ENCODE peak calls at places on chromosomes 7 and 10, in four cellular contexts. D is astrocyte, B is fibroblast of lung, N is H9. V is an unnamed sample.

GRCh38 chr10:63917363-63917762 is 396.2 kb downstream of the REEP3 start:
- DNase-seq in N (no peak), B (no peak), D (no peak), V (peak; percentile 24)

GRCh38 chr10:93152136-93152535 is 78.4 kb downstream of the CYP26A1 start:
- DNase-seq in B (peak; percentile 88), D (peak; percentile 85), N (no peak), V (no peak)

GRCh38 chr10:114995468-114995867 is 57.5 kb downstream of the TRUB1 start:
- DNase-seq in B (peak; percentile 77), N (no peak), D (peak; percentile 59), V (no peak)

GRCh38 chr7:104914427-104914826 is 99.6 kb upstream of the KMT2E start:
- DNase-seq in B (no peak), N (no peak), D (no peak), V (no peak)

GRCh38 chr7:115805458-115805857 is 225.1 kb downstream of the TFEC start:
- DNase-seq in N (no peak), B (peak; percentile 12), D (peak; percentile 4), V (no peak)

GRCh38 chr10:114084225-114084624 is 40.6 kb downstream of the ADRB1 start:
- DNase-seq in B (no peak), D (no peak), N (no peak), V (no peak)

GRCh38 chr7:54956021-54956420 is 62.8 kb upstream of the EGFR start:
- DNase-seq in B (no peak), D (no peak), N (no peak), V (no peak)

GRCh38 chr7:77831481-77831880 is 32.9 kb downstream of the PHTF2 start:
- DNase-seq in B (no peak), D (no peak), N (no peak), V (no peak)

GRCh38 chr7:68321076-68321639 is 1277.1 kb upstream of the AUTS2 start:
- DNase-seq in D (peak; percentile 29), B (peak; percentile 33), N (no peak), V (peak; percentile 9)

GRCh38 chr7:111914287-111914686 is 291.9 kb downstream of the DOCK4 start:
- DNase-seq in B (no peak), D (no peak), N (no peak), V (no peak)

GRCh38 chr7:110803602-110804143 is 287.3 kb upstream of the LRRN3 start:
- DNase-seq in B (no peak), N (no peak), D (no peak), V (no peak)

GRCh38 chr7:12287886-12288285 is 76.8 kb downstream of the TMEM106B start:
- DNase-seq in D (no peak), B (no peak), N (no peak), V (no peak)

GRCh38 chr7:2138146-2138765 is 94.5 kb downstream of the MAD1L1 start:
- DNase-seq in D (no peak), B (no peak), N (no peak), V (no peak)

GRCh38 chr7:41298343-41298875 is 404.5 kb downstream of the INHBA start:
- DNase-seq in B (no peak), D (no peak), N (no peak), V (no peak)

GRCh38 chr7:5231811-5232484 is 41.9 kb downstream of the WIPI2 start:
- DNase-seq in D (no peak), B (no peak), N (no peak), V (no peak)

GRCh38 chr10:62582098-62582705 is 208.0 kb downstream of the ZNF365 start:
- DNase-seq in D (peak; percentile 92), B (peak; percentile 93), N (no peak), V (no peak)

GRCh38 chr10:88209837-88210552 is 346.6 kb downstream of the PTEN start:
- DNase-seq in N (no peak), D (no peak), B (no peak), V (no peak)

GRCh38 chr10:131818510-131819234 is 82.1 kb upstream of the PPP2R2D start:
- DNase-seq in B (no peak), N (no peak), D (no peak), V (no peak)

GRCh38 chr10:79982486-79982800 is 33.5 kb upstream of the SFTPD start:
- DNase-seq in D (no peak), B (peak; percentile 4), N (no peak), V (no peak)

GRCh38 chr10:31460242-31460641 is 141.2 kb downstream of the ZEB1 start:
- DNase-seq in B (peak; percentile 15), N (no peak), D (peak; percentile 10), V (no peak)

GRCh38 chr7:35647171-35647574 is 47.8 kb downstream of the HERPUD2 start:
- DNase-seq in N (peak; percentile 46), D (no peak), B (no peak), V (peak; percentile 74)

GRCh38 chr10:110802551-110803238 is 69.0 kb upstream of the PDCD4 start:
- DNase-seq in N (no peak), D (peak; percentile 94), B (peak; percentile 95), V (no peak)

GRCh38 chr10:131790021-131790420 is 110.8 kb upstream of the PPP2R2D start:
- DNase-seq in D (no peak), B (no peak), N (peak; percentile 45), V (no peak)

GRCh38 chr7:91836065-91836368 is 44.5 kb downstream of the MTERF1 start:
- DNase-seq in N (no peak), B (peak; percentile 58), D (peak; percentile 33), V (no peak)

GRCh38 chr10:124526621-124527267 is 65.1 kb downstream of the LHPP start:
- DNase-seq in N (no peak), B (no peak), D (no peak), V (no peak)

GRCh38 chr10:124525751-124526600 is 64.4 kb downstream of the LHPP start:
- DNase-seq in N (no peak), B (no peak), D (no peak), V (no peak)

GRCh38 chr10:124523886-124524285 is 62.3 kb downstream of the LHPP start:
- DNase-seq in D (peak; percentile 9), B (peak; percentile 20), N (no peak), V (no peak)

GRCh38 chr10:124523301-124523871 is 61.8 kb downstream of the LHPP start:
- DNase-seq in D (no peak), B (no peak), N (no peak), V (peak; percentile 5)

DNA sequence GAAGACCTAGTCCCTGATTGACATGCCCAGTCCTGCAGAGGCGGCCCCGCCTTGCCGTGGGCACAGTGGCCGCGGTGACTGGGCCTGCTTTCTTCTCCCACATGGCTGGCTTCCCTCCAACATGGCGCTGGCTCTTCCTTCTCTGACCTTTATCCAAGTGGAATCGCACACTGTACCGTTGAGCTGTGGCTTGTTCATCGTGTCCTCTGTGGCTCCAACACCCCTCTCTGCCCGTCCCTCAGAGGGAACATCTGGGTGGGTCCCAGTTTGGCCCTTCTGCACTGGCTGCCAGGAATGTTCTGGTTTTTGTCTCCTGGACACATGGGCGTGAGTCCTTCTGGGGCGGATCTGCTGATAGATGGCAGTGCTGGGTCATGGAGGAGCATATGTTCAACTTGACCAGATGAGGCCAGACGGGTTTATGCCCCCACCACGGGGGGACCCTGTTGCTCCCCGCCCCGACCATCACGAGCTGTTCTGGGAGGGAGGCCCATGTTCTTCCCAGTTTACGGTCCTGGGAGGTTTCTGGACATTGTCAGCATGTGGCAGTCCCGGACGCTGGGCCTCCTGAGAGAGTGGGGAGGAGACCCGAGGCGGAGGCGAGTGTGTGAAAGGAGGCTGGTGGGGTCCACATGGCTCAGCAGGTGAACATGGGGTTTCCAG is 63.5 kb downstream of the LHPP start:
- DNase-seq in N (no peak), B (no peak), D (no peak), V (no peak)
- H2AFZ ChIP-seq in N (no peak overlapping the region), B (no peak overlapping the region), D (no peak overlapping the region), V (no peak overlapping the region)

GRCh38 chr10:14558025-14558424 is 216.7 kb downstream of the FAM107B start:
- DNase-seq in N (no peak), B (no peak), D (no peak), V (no peak)

GRCh38 chr10:14555806-14556205 is 218.9 kb downstream of the FAM107B start:
- DNase-seq in N (peak; percentile 54), B (no peak), D (no peak), V (peak; percentile 18)

GRCh38 chr10:14557573-14557972 is 217.1 kb downstream of the FAM107B start:
- DNase-seq in D (no peak), N (no peak), B (no peak), V (no peak)

GRCh38 chr10:14554843-14555205 is 219.9 kb downstream of the FAM107B start:
- DNase-seq in D (no peak), N (no peak), B (peak; percentile 29), V (no peak)

DNA sequence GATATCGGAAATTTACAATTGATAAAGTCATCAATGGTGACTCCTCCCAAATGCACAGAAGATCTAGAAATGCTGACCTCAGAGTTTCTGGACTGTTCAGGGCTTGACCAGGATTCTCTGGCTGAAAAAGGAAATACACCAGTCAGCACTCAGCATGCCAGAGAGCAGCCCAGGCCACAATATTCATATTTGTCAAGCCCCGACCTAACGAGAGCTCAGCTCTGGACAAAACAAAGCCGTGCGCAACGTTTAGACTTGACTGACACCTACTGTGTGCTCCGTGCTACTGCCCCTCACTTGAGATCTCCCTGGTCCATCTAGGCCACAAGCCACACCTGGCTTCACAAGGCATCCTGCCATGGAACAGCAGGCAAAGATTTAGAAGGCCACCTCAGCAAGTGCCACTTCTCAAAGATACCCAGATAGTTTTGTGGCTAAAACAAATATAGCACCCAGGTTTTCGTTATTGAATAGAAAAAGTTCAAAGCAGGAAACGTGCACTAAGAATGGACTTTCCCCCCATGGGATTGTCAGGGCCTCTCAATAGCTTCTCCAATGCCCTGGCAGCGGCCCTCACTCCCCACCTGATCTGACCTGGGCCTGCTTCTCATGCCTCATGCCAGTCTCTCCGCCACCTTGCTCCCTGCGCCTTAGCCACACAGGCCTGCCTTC is 218.3 kb downstream of the FAM107B start:
- DNase-seq in B (peak; percentile 22), D (no peak), N (peak; percentile 64), V (peak; percentile 65)
- TF ChIP-seq CTCF in B (no peak), D (no peak), N (peak; percentile 63), V (peak; percentile 50)

DNA sequence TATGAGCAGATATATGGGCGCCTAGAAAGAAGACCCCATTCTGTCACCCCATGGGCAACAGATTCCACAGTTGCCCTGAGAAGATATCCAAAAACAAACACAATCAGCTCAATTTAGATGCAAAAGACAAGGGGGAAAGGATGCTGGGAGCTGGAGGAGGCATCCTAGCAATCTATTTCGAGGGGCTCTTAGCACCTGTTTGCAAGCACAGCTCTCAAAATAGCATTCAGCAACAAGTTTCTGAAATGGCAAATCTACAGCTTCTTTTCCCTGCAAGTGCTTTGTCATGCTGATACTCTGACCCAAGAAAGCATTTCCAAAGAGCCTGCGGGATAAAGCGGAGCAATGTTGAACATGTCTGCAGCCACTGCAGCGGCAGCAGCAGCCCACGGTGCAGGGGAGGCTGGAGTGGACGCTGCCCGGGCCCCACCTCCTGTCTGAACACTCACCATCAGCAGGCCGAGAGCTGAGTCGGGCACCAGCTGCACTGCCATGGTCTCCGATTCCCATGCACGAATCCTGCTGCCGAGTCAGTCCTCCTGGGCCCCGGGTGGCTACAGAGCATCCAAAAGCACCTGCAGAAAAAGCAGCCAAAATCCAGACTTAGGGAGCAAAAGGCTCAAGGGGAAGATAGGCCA is 996 bp downstream of the FRMD4A start:
- DNase-seq in D (peak; percentile 3), N (peak; percentile 59), B (peak; percentile 13), V (peak; percentile 39)
- H2AFZ ChIP-seq in D (no peak overlapping the region), N (no peak overlapping the region), B (no peak overlapping the region), V (peak overlapping the region; percentile 84)

GRCh38 chr10:120513307-120513706 is 56.3 kb downstream of the PLPP4 start:
- DNase-seq in N (no peak), D (no peak), B (no peak), V (no peak)

GRCh38 chr10:120508393-120508792 is 51.4 kb downstream of the PLPP4 start:
- DNase-seq in B (peak; percentile 99), N (no peak), D (peak; percentile 99), V (no peak)

GRCh38 chr10:120508966-120509365 is 51.9 kb downstream of the PLPP4 start:
- DNase-seq in B (peak; percentile 43), D (no peak), N (no peak), V (no peak)

GRCh38 chr10:120514035-120514620 is 57.1 kb downstream of the PLPP4 start:
- DNase-seq in D (no peak), B (peak; percentile 57), N (peak; percentile 67), V (peak; percentile 88)

GRCh38 chr10:120511165-120511564 is 54.1 kb downstream of the PLPP4 start:
- DNase-seq in B (peak; percentile 94), N (no peak), D (peak; percentile 92), V (no peak)
- TF ChIP-seq CTCF in B (no peak), N (no peak), D (no peak), V (no peak)

V was measured in neural progenitor cell.